ENCODE peak calls at places on chromosome 10, in eight cellular contexts. X is upper lobe of right lung; K is psoas muscle; J is keratinocyte; G is right atrium auricular region; E is transverse colon; O is effector memory CD4-positive, alpha-beta T cell; U is HCT116. A is an unnamed sample.

GRCh38 chr10:14583252-14583651 is 191.4 kb downstream of the FAM107B start:
- DNase-seq in X (no peak), K (no peak), J (no peak), G (no peak), E (peak; percentile 72), O (peak; percentile 80), U (no peak), A (peak; percentile 64)

GRCh38 chr10:110074986-110075664 is 67.3 kb downstream of the ADD3 start:
- DNase-seq in X (no peak), K (no peak), J (no peak), G (no peak), E (no peak), O (no peak), U (no peak), A (no peak)

GRCh38 chr10:74855439-74855838 is 29.0 kb downstream of the KAT6B start:
- DNase-seq in X (no peak), K (no peak), J (no peak), G (no peak), E (no peak), O (no peak), U (no peak), A (no peak)

GRCh38 chr10:63738410-63738809 is 217.2 kb downstream of the REEP3 start:
- DNase-seq in X (no peak), K (no peak), J (no peak), G (no peak), E (no peak), O (no peak), U (peak; percentile 27), A (no peak)

GRCh38 chr10:115660391-115660790 is 567.2 kb downstream of the ATRNL1 start:
- DNase-seq in X (no peak), K (no peak), J (no peak), G (no peak), E (no peak), O (no peak), U (no peak), A (no peak)

GRCh38 chr10:6176691-6177231 is 26.0 kb upstream of the PFKFB3 start:
- DNase-seq in X (peak; percentile 38), K (no peak), J (no peak), G (no peak), E (no peak), O (no peak), U (no peak), A (no peak)

GRCh38 chr10:25536027-25536426 is 361.2 kb downstream of the GPR158 start:
- DNase-seq in X (no peak), K (no peak), J (no peak), G (no peak), E (no peak), O (no peak), U (no peak), A (no peak)

GRCh38 chr10:110498982-110499795 is 1.5 kb downstream of the DUSP5 start:
- DNase-seq in X (no peak), K (no peak), J (no peak), G (no peak), E (peak; percentile 64), O (peak; percentile 31), U (no peak), A (peak; percentile 21)

GRCh38 chr10:89648074-89648473 is 3.0 kb upstream of the PANK1 start:
- DNase-seq in X (no peak), K (peak; percentile 26), J (no peak), G (no peak), E (no peak), O (no peak), U (no peak), A (no peak)

GRCh38 chr10:114868801-114869200 is 47.2 kb downstream of the FHIP2A start:
- DNase-seq in X (no peak), K (no peak), J (no peak), G (no peak), E (no peak), O (no peak), U (no peak), A (no peak)

GRCh38 chr10:13404791-13405190 is 56.7 kb upstream of the SEPHS1 start:
- DNase-seq in X (no peak), K (no peak), J (no peak), G (no peak), E (no peak), O (no peak), U (no peak), A (no peak)

GRCh38 chr10:77325233-77325537 is 312.4 kb downstream of the KCNMA1 start:
- DNase-seq in X (no peak), K (no peak), J (no peak), G (no peak), E (peak; percentile 10), O (no peak), U (no peak), A (no peak)

GRCh38 chr10:91043173-91043910 is 122.5 kb upstream of the ANKRD1 start:
- DNase-seq in X (no peak), K (no peak), J (no peak), G (no peak), E (no peak), O (no peak), U (peak; percentile 21), A (no peak)

GRCh38 chr10:103199498-103199897 is 6.4 kb upstream of the NT5C2 start:
- DNase-seq in X (no peak), K (no peak), J (no peak), G (no peak), E (no peak), O (no peak), U (no peak), A (no peak)

GRCh38 chr10:15280462-15280861 is 90.6 kb downstream of the FAM171A1 start:
- DNase-seq in X (no peak), K (no peak), J (no peak), G (no peak), E (no peak), O (no peak), U (no peak), A (no peak)

GRCh38 chr10:22505923-22506685 is 160.8 kb downstream of the SPAG6 start:
- DNase-seq in X (no peak), K (no peak), J (no peak), G (no peak), E (peak; percentile 65), O (no peak), U (no peak), A (peak; percentile 9)

GRCh38 chr10:12902135-12902572 is 99.4 kb downstream of the CCDC3 start:
- DNase-seq in X (no peak), K (no peak), J (peak; percentile 2), G (peak; percentile 69), E (peak; percentile 37), O (no peak), U (peak; percentile 33), A (peak; percentile 47)

GRCh38 chr10:70661623-70662361 is 10.5 kb upstream of the ADAMTS14 start:
- DNase-seq in X (peak; percentile 18), K (no peak), J (no peak), G (no peak), E (no peak), O (no peak), U (no peak), A (no peak)

GRCh38 chr10:51659344-51659743 is 40.1 kb downstream of the CSTF2T start:
- DNase-seq in X (no peak), K (no peak), J (no peak), G (no peak), E (no peak), O (no peak), U (no peak), A (no peak)

GRCh38 chr10:113961261-113961938 is 82.3 kb upstream of the ADRB1 start:
- DNase-seq in X (no peak), K (no peak), J (no peak), G (no peak), E (peak; percentile 44), O (peak; percentile 74), U (no peak), A (peak; percentile 89)

GRCh38 chr10:74624501-74624900 is 201.9 kb upstream of the KAT6B start:
- DNase-seq in X (no peak), K (no peak), J (no peak), G (no peak), E (no peak), O (no peak), U (no peak), A (no peak)

GRCh38 chr10:94111367-94111766 is 117.6 kb downstream of the PLCE1 start:
- DNase-seq in X (no peak), K (no peak), J (no peak), G (no peak), E (no peak), O (no peak), U (no peak), A (no peak)

GRCh38 chr10:123380491-123381085 is 226.4 kb downstream of the BUB3 start:
- DNase-seq in X (no peak), K (no peak), J (no peak), G (no peak), E (no peak), O (no peak), U (no peak), A (no peak)
- H3K9me3 ChIP-seq in X (no peaks in the 10 kb centered on the region), K (no peaks in the 10 kb centered on the region), J (peaks cover 1% of the 10 kb centered on the region), G (no peaks in the 10 kb centered on the region), E (peaks cover 2% of the 10 kb centered on the region), O (no peaks in the 10 kb centered on the region), U (no peaks in the 10 kb centered on the region), A (no peaks in the 10 kb centered on the region)

GRCh38 chr10:11157292-11158052 is 139.8 kb downstream of the CELF2 start:
- DNase-seq in X (no peak), K (no peak), J (no peak), G (no peak), E (no peak), O (no peak), U (no peak), A (no peak)
- H3K9me3 ChIP-seq in X (no peaks in the 10 kb centered on the region), K (no peaks in the 10 kb centered on the region), J (no peaks in the 10 kb centered on the region), G (no peaks in the 10 kb centered on the region), E (no peaks in the 10 kb centered on the region), O (no peaks in the 10 kb centered on the region), U (no peaks in the 10 kb centered on the region), A (no peaks in the 10 kb centered on the region)

DNA sequence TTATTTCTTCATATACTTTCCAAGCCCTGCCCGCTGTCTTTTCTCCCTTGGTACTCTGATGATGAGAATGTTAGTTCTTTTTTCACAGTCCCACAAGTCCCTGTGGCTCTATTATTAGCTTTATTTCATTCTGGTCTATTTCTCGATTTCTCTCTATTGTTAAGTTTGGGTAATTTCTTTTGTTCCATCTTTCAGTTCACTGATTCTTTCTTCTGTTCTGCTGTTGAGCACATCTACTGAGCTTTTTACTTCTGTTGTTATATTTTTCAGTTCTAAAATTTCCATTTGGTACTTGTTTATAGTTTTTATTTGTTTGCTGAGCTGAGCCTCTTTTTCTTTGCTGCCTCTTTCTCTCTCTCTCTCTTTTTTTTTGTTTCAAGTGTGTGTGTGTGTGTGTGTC is 102.9 kb downstream of the CCNY start:
- DNase-seq in X (no peak), K (no peak), J (no peak), G (no peak), E (no peak), O (no peak), U (no peak), A (no peak)
- H3K9me3 ChIP-seq in X (peaks cover 15% of the 10 kb centered on the region), K (peaks cover 19% of the 10 kb centered on the region), J (peaks cover 10% of the 10 kb centered on the region), G (no peaks in the 10 kb centered on the region), E (peaks cover 14% of the 10 kb centered on the region), O (peaks cover 13% of the 10 kb centered on the region), U (peaks cover 10% of the 10 kb centered on the region), A (peaks cover 31% of the 10 kb centered on the region)

DNA sequence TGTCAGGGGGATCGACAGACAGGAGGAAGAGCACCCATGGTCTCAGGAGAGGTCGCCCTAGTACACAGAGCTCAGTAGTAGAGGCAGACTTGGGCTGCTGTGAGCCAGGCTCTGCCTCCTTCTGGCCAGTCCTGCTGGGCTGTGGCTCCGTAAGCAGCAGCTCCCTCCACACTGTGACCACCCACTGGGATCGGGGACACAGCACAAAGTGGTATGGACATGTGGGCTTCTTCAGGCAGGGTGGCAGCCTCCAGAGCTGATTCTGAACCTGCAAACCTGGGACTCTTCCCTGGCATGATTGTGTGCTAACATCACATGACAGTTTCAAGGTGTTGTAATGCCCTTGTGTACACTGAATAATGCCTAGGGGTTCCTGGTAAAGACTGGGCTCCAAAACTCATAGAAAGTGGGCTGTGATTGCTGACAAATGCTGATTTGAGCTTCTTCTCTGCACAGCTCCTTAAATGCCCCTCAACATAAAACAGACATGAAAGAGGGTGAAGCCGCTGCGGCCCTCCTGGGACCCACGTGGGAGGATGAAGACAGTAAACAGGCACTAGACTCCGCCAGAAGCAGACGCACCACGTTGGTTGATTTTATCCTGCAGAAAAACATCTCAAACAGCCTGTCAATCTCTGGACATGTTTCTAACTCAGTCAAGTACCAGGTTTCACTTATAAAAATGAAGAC is 76.7 kb downstream of the GPR26 start:
- DNase-seq in X (no peak), K (no peak), J (no peak), G (no peak), E (no peak), O (no peak), U (no peak), A (no peak)
- H3K9me3 ChIP-seq in X (no peaks in the 10 kb centered on the region), K (no peaks in the 10 kb centered on the region), J (no peaks in the 10 kb centered on the region), G (no peaks in the 10 kb centered on the region), E (no peaks in the 10 kb centered on the region), O (no peaks in the 10 kb centered on the region), U (no peaks in the 10 kb centered on the region), A (no peaks in the 10 kb centered on the region)